ENCODE peak calls at places on chromosomes 11 and 22, in five cellular contexts. D is right lobe of liver, N is H1, C is heart left ventricle, X is testis. R is an unnamed sample.

GRCh38 chr11:132844956-132845355 is 687.3 kb downstream of the OPCML start:
- DNase-seq in D (no peak), N (no peak), C (no peak), X (no peak), R (no peak)

GRCh38 chr11:19472679-19473078 is 231.9 kb upstream of the E2F8 start:
- DNase-seq in D (no peak), N (no peak), C (no peak), X (no peak), R (no peak)

GRCh38 chr11:30210357-30210756 is 20.5 kb upstream of the FSHB start:
- DNase-seq in D (no peak), N (no peak), C (no peak), X (no peak), R (no peak)

GRCh38 chr11:28169816-28170215 is 61.6 kb downstream of the METTL15 start:
- DNase-seq in D (no peak), N (no peak), C (no peak), X (no peak), R (no peak)

GRCh38 chr11:47413908-47414684 is 5.7 kb downstream of the SLC39A13 start:
- DNase-seq in D (no peak), N (no peak), C (peak), X (peak), R (no peak)

GRCh38 chr11:120172921-120173705 is 35.2 kb upstream of the TRIM29 start:
- DNase-seq in D (no peak), N (no peak), C (no peak), X (no peak), R (no peak)

GRCh38 chr11:129699711-129700304 is 115.8 kb upstream of the TMEM45B start:
- DNase-seq in D (no peak), N (no peak), C (no peak), X (no peak), R (no peak)

GRCh38 chr22:39343259-39344045 is 6.3 kb upstream of the SYNGR1 start:
- DNase-seq in D (peak), N (peak), C (peak), X (peak), R (peak)

GRCh38 chr22:36284171-36284571 is 31.2 kb downstream of the APOL1 start:
- DNase-seq in D (no peak), N (no peak), C (no peak), X (no peak), R (no peak)

GRCh38 chr11:47514825-47515647 is 37.9 kb downstream of the CELF1 start:
- DNase-seq in D (no peak), N (no peak), C (no peak), X (no peak), R (peak)

GRCh38 chr11:70490208-70490607 is 91.9 kb downstream of the CTTN start:
- DNase-seq in D (peak), N (no peak), C (no peak), X (no peak), R (no peak)

DNA sequence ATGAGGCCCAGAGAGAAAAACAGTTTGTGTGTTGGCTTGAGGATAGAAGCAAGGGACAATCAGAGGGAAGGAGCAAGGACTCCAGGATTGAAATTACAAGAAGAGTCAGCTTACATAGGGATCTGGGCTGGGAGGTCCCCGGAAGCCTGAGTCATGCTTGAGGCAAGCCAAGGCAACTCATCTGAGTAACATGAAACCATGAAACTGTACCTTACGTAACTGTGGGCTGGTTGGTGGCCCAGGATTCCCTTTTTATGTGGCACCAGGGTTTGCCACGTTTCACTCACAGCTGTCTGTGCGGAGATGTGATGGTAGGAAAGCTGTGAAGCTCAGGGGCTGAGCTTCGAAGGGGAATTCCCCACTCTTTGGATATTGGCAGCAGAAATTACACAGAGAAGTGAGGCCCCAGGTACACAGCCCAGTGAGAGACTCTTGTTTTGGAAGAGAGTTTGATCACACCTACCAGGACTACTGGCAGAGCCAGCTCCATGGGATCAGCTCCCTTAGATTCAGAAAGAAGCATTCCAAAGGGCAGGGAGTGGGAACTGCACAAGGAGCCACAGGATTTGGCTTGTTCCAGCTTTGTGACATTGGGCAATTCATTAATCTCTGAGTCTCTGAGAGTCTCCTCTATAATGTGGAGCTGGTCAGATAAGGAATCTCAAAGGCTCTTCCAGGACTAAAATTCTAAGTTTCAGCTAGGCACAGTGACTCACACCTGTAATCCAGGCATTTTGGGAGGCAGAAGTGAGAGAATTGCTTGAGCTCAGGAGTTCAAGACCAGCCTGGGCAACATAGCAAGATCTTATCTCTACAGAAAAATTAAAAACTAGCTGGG is 7.8 kb downstream of the SLC5A1 start:
- DNase-seq in D (no peak), N (no peak), C (no peak), X (peak), R (peak)
- TF ChIP-seq POLR2A in D (no peak), N (no peak), C (no peak), X (no peak), R (no peak)

DNA sequence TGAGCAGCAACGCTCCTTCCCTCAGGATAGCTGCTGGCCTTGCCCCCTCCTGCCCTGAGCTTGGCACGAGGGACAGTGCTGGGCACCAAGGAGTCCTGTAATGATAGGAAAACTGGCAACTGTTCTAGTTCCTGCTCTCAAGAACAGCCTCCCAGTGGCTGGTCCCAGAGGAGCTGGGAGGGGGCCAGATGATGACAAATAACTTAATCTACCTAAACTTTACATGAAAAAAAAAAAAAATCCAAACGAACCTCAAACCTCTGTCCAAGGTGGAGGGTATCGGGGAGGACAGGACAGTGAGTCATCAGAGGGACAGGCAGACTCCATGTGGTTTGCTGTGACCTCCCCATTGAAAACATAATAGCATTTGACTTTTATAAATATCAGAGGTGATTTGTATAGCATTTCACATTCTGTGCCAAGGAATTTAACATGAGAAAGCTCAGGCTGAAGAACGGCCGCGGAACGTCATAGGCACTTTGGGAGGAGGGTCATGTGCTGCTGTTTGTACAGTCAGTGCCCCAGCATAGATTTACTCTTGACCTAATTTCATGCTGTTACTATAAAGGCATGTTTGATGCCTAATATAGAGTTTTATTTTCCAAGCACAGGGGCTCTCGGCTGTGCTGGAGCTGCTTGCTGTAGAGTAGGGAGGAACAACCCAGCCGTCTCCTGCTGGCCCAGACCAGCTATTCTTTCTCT is 98.2 kb upstream of the NNMT start:
- DNase-seq in D (no peak), N (no peak), C (peak), X (peak), R (peak)
- TF ChIP-seq POLR2A in D (peak), N (no peak), C (peak), X (peak), R (peak)

GRCh38 chr11:61297741-61298140 is 2.6 kb upstream of the VWCE start:
- DNase-seq in D (no peak), N (no peak), C (no peak), X (peak), R (peak)

GRCh38 chr11:61297341-61297740 is 2.2 kb upstream of the VWCE start:
- DNase-seq in D (no peak), N (no peak), C (no peak), X (no peak), R (no peak)

GRCh38 chr11:61293869-61294716 is 1.0 kb downstream of the VWCE start:
- DNase-seq in D (no peak), N (no peak), C (peak), X (peak), R (peak)

GRCh38 chr11:61295596-61295926 is 445 bp upstream of the VWCE start:
- DNase-seq in D (no peak), N (no peak), C (no peak), X (no peak), R (peak)

DNA sequence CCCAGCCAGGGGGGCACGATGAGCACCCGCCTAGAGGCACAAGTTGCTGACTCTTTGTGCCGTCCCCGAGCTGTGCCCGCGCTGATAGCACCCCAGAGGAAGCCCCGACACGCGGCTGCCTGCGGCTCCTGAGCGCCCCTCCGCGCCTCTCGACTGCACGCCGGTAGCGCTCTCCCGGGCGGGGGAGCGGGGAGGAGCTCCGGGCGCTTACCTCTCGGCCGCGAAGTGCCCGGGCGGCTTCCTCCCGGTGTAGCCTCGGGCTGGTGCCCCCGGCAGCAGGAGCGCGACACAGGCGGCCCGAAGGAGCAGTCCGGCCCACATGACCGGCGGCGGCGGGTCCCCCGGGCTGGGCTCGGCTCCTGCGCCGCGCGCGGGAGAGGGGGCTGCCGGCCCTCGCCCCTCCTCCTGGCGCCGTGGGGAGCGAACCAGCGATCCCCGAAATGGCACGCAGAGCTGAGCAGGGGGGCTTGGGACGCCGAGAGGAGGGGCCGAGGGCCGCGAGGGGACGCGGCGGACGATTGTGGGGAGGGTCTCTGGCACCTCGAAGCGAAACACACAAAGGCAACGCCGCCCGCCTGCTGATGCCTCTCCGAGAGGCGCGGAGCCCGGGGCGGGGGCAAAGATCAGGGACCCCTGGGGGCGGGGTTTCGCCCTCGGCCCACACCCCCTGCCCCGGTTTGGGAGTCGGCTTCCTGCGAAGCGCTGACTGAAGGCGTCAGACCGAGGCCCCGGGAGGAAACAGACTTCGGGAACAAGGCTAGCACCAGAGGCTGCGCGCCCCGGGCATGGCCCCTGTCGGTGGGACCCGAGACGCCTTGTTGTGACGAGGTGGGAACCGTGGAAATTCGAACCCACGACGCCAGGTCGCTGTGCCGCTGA is at the start of gene VWCE:
- DNase-seq in D (peak), N (peak), C (peak), X (peak), R (peak)
- TF ChIP-seq POLR2A in D (peak), N (no peak), C (no peak), X (no peak), R (no peak)

DNA sequence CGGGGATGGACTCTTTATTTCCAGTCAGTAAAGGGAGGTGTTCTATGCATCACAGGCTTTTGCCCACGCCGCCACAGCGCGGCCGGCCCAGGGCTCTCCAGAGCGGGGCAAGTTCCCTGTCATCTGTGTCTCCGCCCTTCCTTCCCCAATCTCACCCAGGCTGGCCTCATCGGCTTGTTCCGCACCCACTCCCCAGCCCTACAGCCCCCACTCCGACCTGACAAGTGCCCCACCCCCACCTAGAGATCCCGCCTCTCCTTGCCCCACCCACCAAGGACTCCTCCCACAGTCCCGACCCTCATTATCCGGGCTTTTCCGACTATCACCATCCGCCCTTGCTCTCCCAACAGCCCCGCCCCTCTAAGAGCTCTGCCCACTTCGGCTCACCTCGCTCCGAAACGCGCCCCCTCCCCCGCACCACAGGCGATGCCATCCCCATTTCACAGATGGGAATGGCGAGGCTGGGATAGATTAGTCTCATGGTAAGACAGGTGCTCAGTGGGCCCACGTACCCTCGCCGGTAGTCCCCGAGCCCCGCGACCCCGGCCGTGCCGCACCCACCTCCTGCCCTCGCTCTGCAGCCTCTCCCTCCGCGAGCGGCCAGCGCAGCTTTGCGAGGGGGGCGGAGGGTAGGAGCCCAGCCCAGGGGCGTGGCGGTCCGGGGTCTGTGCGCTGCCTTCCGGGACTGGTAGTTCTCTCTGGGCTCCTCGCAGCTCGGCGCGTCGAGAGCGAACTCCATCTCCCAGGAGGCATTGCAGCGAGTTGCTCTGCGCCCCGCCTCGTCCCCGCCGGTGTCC is at the start of gene KCTD21:
- DNase-seq in D (peak), N (peak), C (peak), X (peak), R (peak)
- TF ChIP-seq POLR2A in D (peak), N (no peak), C (peak), X (peak), R (peak)

GRCh38 chr22:37609240-37610152 is 862 bp downstream of the GGA1 start:
- DNase-seq in D (no peak), N (no peak), C (peak), X (peak), R (no peak)

GRCh38 chr22:37607010-37607911 is 1.4 kb upstream of the GGA1 start:
- DNase-seq in D (peak), N (peak), C (peak), X (peak), R (peak)

GRCh38 chr22:37610480-37611148 is 2.0 kb downstream of the GGA1 start:
- DNase-seq in D (no peak), N (no peak), C (peak), X (peak), R (peak)

GRCh38 chr22:37607912-37608476 is 640 bp upstream of the GGA1 start:
- DNase-seq in D (no peak), N (no peak), C (no peak), X (no peak), R (no peak)

DNA sequence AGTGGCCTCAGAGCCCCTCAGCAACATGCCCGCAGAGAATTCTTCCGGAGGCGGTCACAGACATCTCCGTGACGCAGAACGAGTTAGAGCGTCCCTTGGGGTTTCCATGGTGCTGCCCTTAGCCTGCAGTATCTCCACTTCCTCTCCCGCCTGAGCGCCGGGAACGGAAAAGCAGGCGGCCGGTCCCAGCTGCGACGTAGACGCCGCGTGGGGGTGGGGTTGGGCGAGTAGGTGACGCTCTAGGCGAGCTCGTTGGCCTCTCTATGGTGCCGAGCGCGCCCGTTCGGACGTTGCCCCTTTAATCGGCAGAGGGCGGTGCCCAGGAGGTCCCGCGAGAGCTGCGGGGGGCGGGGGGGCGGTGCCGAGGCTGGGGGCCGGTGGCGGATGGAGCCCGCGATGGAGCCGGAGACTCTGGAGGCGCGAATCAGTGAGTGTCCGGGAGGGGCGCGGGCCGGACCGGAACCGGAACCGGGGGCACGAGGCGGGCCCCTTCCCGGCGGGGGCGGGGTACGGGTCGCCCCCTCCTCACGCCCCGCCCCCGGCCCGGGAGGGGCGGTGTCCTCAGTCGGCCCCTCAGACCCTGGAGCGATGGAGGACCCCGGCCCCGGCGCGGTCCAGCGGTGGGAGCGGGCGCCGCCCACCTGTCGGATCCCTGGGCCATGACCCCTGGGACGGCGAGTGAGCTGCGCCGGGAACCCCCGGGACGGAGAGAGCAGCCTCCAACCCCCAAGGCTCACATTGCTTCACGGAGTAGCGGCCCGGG is at the start of gene GGA1:
- DNase-seq in D (peak), N (peak), C (peak), X (peak), R (peak)
- TF ChIP-seq POLR2A in D (peak), N (peak), C (peak), X (peak), R (peak)

GRCh38 chr22:41285441-41285819 is 557 bp downstream of the RANGAP1 start:
- DNase-seq in D (peak), N (no peak), C (peak), X (peak), R (peak)
- TF ChIP-seq POLR2A in D (no peak), N (no peak), C (no peak), X (no peak), R (no peak)

R was measured in adrenal gland.